ENCODE peak calls at places on chromosome 17, in five cellular contexts. N, Q, L, Y and D are unnamed samples. For H3K9me3, the result is how much of the 10 kb centered on the place peaks cover.

GRCh38 chr17:43411369-43411677 is 12.5 kb downstream of the ARL4D start:
- DNase-seq in Y (no peak), N (no peak), L (no peak), Q (no peak), D (no peak)

GRCh38 chr17:19647697-19648474 is 665 bp upstream of the ALDH3A2 start:
- DNase-seq in Y (peak), L (peak), Q (peak), N (peak), D (peak)

GRCh38 chr17:75739801-75740200 is 18.5 kb downstream of the ITGB4 start:
- DNase-seq in Y (no peak), Q (no peak), L (no peak), N (no peak), D (no peak)

GRCh38 chr17:55433029-55433628 is 11.5 kb upstream of the MMD start:
- DNase-seq in N (peak), Q (peak), Y (no peak), L (peak), D (no peak)

GRCh38 chr17:41101586-41102259 is at the start of gene KRTAP4-16:
- DNase-seq in Q (no peak), N (no peak), L (no peak), Y (no peak), D (no peak)

GRCh38 chr17:17456251-17456650 is 20.5 kb upstream of the MED9 start:
- DNase-seq in N (no peak), L (no peak), Y (no peak), Q (no peak), D (no peak)

GRCh38 chr17:81277938-81278693 is 17.0 kb downstream of the SLC38A10 start:
- DNase-seq in L (no peak), N (no peak), Q (no peak), Y (no peak), D (no peak)

GRCh38 chr17:77476920-77477805 is 336.4 kb downstream of the SEC14L1 start:
- DNase-seq in Y (peak), Q (peak), N (peak), L (no peak), D (peak)

GRCh38 chr17:29107933-29108805 is 65.2 kb downstream of the PIPOX start:
- DNase-seq in L (peak), Q (no peak), Y (no peak), N (peak), D (no peak)

GRCh38 chr17:82979718-82980117 is 99.7 kb upstream of the METRNL start:
- DNase-seq in Y (no peak), L (no peak), N (no peak), Q (no peak), D (no peak)

GRCh38 chr17:81392909-81393654 is 2.2 kb upstream of the BAHCC1 start:
- DNase-seq in N (no peak), Y (peak), L (peak), Q (no peak), D (no peak)

GRCh38 chr17:488993-489757 is 136.6 kb upstream of the RPH3AL start:
- DNase-seq in N (peak), Q (no peak), L (no peak), Y (peak), D (no peak)

GRCh38 chr17:41048441-41048840 is 1.3 kb upstream of the KRTAP2-1 start:
- DNase-seq in L (no peak), Y (no peak), N (peak), Q (no peak), D (no peak)

GRCh38 chr17:64016974-64017373 is 3.5 kb downstream of the ICAM2 start:
- DNase-seq in Y (no peak), Q (no peak), L (no peak), N (no peak), D (no peak)

GRCh38 chr17:48753794-48754499 is 25.4 kb upstream of the HOXB13 start:
- DNase-seq in L (no peak), N (no peak), Y (no peak), Q (no peak), D (no peak)

GRCh38 chr17:13421581-13421980 is 180.1 kb downstream of the HS3ST3A1 start:
- DNase-seq in L (no peak), Y (no peak), N (no peak), Q (no peak), D (no peak)

GRCh38 chr17:63528183-63528582 is 5.0 kb downstream of the KCNH6 start:
- DNase-seq in Q (no peak), N (no peak), Y (no peak), L (no peak), D (no peak)

GRCh38 chr17:43033947-43034622 is 9.1 kb downstream of the RND2 start:
- DNase-seq in Q (no peak), L (no peak), Y (no peak), N (no peak), D (no peak)

GRCh38 chr17:76368545-76368944 is 14.8 kb upstream of the PRPSAP1 start:
- DNase-seq in L (no peak), Y (no peak), N (no peak), Q (no peak), D (no peak)

GRCh38 chr17:1643999-1644492 is 1.5 kb downstream of the SCARF1 start:
- DNase-seq in N (peak), Y (no peak), L (no peak), Q (no peak), D (no peak)

GRCh38 chr17:3963214-3964201 is 729 bp downstream of the ATP2A3 start:
- DNase-seq in L (no peak), Q (peak), N (no peak), Y (no peak), D (peak)

DNA sequence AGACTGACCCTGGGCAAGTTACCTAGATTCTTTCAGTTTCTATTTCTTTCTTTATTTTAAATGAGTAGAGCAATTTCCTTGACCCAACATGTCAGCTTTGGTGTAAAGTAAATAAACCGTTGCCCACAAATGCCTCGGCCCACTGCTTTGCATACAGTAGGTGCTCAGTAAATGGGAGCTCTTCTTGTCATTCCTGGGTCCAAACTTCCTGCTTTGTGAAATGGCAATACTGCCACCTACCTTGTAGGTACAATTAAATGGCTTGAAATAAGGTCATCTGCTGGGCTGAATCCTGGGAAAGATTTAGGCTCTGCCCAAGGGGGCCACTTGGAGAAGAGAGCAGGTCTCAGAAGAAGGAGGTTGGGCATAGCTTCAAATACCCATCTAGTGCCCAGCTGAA is 253.0 kb downstream of the HS3ST3B1 start:
- DNase-seq in L (no peak), Y (no peak), Q (no peak), N (no peak), D (no peak)
- TF ChIP-seq CTCF in L (no peak), Y (no peak), Q (no peak), N (no peak), D (no peak)

GRCh38 chr17:61698244-61698643 is 107.2 kb upstream of the NACA2 start:
- DNase-seq in Q (no peak), Y (no peak), N (no peak), L (no peak), D (no peak)
- H3K9me3 ChIP-seq in Q (under half), Y (under half), N (under half), L (under half), D (under half)

GRCh38 chr17:7313890-7314718 is 1.1 kb downstream of the GPS2 start:
- DNase-seq in N (no peak), L (no peak), Q (no peak), Y (no peak), D (no peak)

GRCh38 chr17:7311110-7311698 is 3.8 kb downstream of the EIF5A start:
- DNase-seq in Q (no peak), N (no peak), L (no peak), Y (no peak), D (no peak)

GRCh38 chr17:7312432-7313027 is 2.6 kb downstream of the GPS2 start:
- DNase-seq in L (no peak), Q (no peak), Y (no peak), N (no peak), D (no peak)

GRCh38 chr17:7314719-7315569 is at the start of gene GPS2:
- DNase-seq in N (peak), Q (peak), L (peak), Y (peak), D (peak)

DNA sequence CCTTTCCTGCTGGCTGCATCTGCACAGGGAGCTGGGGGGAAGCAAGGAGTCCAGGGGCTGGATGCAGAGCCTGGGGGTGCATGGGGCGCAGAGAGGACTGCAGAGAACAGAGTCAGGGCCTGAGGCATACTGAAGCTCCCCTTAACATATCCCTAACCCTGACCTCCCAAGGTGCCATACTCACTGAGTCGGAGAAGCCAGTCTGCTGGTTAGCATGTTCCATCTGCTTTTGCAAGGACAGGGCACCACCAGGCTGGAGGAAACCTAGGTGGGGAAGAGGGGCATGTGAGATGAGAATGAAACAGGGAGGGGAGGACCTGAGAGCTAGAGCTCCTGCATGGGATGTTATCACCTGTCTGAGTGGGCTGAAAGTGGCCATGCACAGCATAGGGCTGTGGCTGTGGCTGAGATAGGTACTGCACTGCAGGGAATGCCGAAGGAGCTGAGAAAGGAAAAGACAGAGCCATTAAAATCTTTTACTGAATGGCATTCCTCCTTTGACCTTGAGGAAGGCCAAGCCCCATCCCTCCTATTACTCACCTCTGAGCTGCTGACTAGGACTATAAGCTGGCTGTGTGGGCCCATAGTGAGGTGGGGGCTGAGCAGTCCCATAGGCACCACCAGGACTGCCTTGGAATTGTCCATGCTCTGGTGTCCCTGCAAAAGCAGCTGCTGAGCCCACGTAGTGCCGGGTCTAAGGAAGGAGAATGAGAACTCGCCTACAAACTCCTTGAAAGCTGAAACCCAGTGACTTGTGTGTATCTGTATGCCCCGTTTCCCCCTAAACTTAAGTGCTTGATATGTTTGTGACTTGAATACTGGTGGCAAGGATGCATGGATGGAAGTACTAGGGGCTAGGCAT is 1.9 kb downstream of the GPS2 start:
- DNase-seq in N (no peak), Y (no peak), L (peak), Q (no peak), D (no peak)
- H3K4me3 ChIP-seq in N (peak), Y (no peak), L (no peak), Q (no peak), D (no peak)

DNA sequence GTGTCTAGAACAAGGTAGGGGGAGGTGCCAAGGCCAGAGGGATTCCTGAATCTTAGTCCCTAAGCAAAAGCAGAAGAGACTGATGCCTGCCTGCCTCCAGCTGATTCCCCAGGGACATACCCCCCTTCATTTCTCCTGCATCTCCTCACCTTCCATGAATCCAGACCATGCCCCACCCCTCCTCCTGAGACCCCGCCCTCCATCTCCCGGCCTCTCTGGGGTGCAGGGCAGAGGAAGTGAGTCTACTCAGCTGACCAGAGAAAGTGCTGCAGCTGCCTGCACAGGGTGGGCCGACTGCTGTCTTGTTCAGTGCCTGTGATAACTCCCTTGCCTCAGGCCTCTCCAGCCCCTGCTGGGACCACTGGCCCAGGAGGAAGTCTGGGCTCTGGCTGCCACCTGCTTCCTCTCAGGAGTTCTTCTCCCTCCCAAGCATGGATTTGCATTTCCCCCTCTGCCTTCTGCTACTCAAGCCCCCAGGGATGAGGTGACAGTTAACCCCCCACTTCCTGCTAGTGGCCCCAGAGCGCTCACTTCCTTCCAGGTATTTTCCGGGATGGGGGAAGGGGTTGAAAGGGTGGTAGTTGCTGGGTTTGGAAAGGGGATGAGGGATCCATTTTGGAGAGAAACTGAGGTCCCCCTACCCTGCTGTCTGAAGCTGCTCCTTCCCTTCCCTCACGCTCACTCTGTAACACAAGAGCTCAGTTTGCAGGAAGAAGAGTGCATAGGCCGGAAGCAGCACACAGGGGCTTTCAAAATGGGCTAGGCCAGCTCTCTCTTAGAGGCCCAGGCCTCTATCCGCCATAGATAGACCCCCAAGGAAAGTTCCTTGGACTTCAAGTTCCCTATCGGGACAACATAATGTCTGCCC is 10.5 kb upstream of the TSPOAP1 start:
- DNase-seq in Y (no peak), Q (peak), L (no peak), N (no peak), D (peak)
- TF ChIP-seq CTCF in Y (no peak), Q (no peak), L (no peak), N (no peak), D (no peak)

GRCh38 chr17:27081002-27081638 is 212.8 kb upstream of the WSB1 start:
- DNase-seq in Q (no peak), Y (no peak), N (no peak), L (no peak), D (no peak)
- H3K9me3 ChIP-seq in Q (under half), Y (under half), N (under half), L (under half), D (under half)

GRCh38 chr17:31595076-31595475 is 203.6 kb downstream of the RAB11FIP4 start:
- DNase-seq in Y (no peak), L (no peak), N (peak), Q (no peak), D (no peak)
- H3K4me3 ChIP-seq in Y (no peak), L (no peak), N (no peak), Q (no peak), D (no peak)

GRCh38 chr17:8095361-8095760 is 7.8 kb upstream of the ALOX12B start:
- DNase-seq in Q (no peak), Y (no peak), L (no peak), N (no peak), D (no peak)
- TF ChIP-seq CTCF in Q (no peak), Y (no peak), L (no peak), N (no peak), D (no peak)